ENCODE peak calls at places on chromosome 9, in six cellular contexts. T, J, C, D, E and H are unnamed samples.

GRCh38 chr9:80496901-80497565 is 925.3 kb downstream of the TLE4 start:
- DNase-seq in C (no peak), T (no peak), J (no peak), E (no peak), D (no peak), H (no peak)

GRCh38 chr9:20988916-20989315 is 42.5 kb downstream of the HACD4 start:
- DNase-seq in C (peak), E (peak), J (no peak), D (peak), T (peak), H (no peak)

GRCh38 chr9:116391306-116391900 is 237.8 kb downstream of the PAPPA start:
- DNase-seq in E (peak), T (peak), D (peak), C (peak), J (no peak), H (no peak)

GRCh38 chr9:37156205-37156604 is 35.8 kb downstream of the ZCCHC7 start:
- DNase-seq in C (no peak), E (no peak), J (no peak), D (no peak), T (no peak), H (no peak)

GRCh38 chr9:133238851-133239532 is 29.9 kb upstream of the OBP2B start:
- DNase-seq in C (peak), E (peak), D (peak), T (peak), J (peak), H (peak)

GRCh38 chr9:21656776-21657637 is 145.4 kb upstream of the MTAP start:
- DNase-seq in C (peak), D (peak), E (peak), T (peak), J (no peak), H (no peak)

GRCh38 chr9:114141553-114142548 is 13.5 kb upstream of the COL27A1 start:
- DNase-seq in D (peak), T (peak), C (no peak), E (peak), J (no peak), H (no peak)

GRCh38 chr9:36980148-36980974 is 53.7 kb downstream of the PAX5 start:
- DNase-seq in T (no peak), D (peak), C (no peak), E (no peak), J (peak), H (no peak)

GRCh38 chr9:132235894-132236661 is 74.2 kb downstream of the NTNG2 start:
- DNase-seq in T (peak), E (peak), C (peak), J (peak), D (peak), H (peak)

DNA sequence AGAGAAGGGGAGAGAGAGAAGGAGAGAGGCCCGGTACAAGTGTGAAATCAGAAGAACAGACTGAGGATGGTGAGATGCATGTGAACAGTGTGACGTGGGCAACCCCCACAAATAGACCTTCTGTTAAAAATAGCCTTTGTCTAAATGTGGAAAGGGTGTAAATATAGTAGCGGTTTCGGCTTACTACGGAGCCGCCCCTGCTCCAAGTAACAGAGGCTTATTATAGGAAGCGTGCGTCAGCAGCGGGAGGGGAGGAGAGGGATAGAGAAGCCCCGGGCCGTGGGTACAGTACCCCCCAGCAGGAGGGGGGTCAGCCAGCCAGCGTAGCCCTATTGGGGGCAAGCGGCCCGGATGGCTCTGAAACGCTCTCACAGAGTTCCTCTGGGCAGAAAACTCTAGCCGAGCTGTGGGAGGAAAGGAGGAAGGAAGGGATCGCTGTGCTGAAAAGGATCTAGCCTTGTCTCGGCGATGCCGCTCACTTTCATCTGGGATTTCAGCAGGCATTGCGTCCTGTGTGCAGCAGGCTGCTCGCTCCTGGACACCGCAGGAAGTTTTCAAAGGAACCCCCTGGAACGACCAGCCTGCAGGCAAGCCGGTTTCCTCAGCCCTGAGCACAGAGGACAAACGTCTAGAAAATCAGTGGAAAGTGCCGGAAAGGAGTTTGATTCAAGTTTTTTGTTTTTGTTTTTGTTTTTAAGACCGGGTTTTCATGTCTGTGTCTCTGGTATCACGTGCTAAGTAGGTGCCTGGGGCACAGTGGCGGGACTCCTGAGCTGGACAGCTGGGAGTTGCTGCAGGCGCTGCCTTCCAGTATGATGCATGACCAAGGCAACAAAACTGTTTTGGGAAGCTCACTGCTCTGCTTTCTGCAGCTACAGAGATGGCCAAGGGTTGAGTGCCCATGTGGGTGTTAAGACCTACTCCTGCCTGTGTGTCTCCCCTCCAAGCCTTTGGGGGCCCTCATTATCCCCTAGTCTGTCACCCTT is 146.6 kb downstream of the SEC61B start:
- DNase-seq in E (peak), C (peak), J (no peak), D (peak), T (peak), H (no peak)
- H3K4me3 ChIP-seq in E (peak), C (peak), J (no peak), D (peak), T (peak), H (no peak)

DNA sequence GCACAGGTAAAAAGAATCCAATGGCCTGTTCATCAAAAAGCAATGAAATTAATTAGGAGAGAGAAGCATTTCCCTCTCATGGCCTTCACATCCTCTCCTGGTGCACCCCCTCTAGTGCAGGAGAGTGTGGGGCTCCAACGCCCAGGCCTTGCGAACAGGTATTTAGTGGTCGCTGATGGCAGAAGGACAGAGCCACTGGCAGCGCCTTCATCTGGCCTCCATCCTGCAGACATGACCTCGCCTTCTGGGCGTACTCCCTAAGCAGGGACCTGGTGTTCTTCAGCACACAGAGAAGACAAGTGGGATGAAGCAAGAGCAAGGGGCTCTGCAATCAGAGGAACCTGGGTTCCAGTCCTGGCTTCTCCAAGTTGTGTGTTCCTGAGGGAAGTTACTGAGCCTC is 77.5 kb downstream of the SEMA4D start:
- DNase-seq in T (no peak), J (no peak), D (no peak), C (no peak), E (no peak), H (no peak)
- H3K4me3 ChIP-seq in T (no peak), J (no peak), D (no peak), C (no peak), E (no peak), H (no peak)

GRCh38 chr9:95821999-95822398 is 53.5 kb upstream of the ERCC6L2 start:
- DNase-seq in T (peak), D (no peak), E (no peak), C (no peak), J (no peak), H (no peak)
- H3K4me3 ChIP-seq in T (no peak), D (no peak), E (no peak), C (no peak), J (no peak), H (no peak)

GRCh38 chr9:124040935-124041816 is 29.6 kb downstream of the LHX2 start:
- DNase-seq in T (no peak), D (no peak), J (peak), E (peak), C (no peak), H (peak)
- H3K4me3 ChIP-seq in T (peak), D (no peak), J (no peak), E (peak), C (peak), H (no peak)